ENCODE peak calls at places on chromosomes 5 and 9, in six cellular contexts. E is CD8-positive, alpha-beta memory T cell; M is right cardiac atrium; R is DND-41; P is Panc1; T is lung. O is an unnamed sample.

GRCh38 chr9:19379697-19380046 is 364 bp downstream of the RPS6 start:
- DNase-seq in E (no peak), M (peak; percentile 53), R (no peak), P (no peak), T (no peak), O (peak; percentile 63)

GRCh38 chr9:35397923-35398322 is 92.0 kb upstream of the RUSC2 start:
- DNase-seq in E (no peak), M (no peak), R (no peak), P (no peak), T (peak; percentile 11), O (no peak)

GRCh38 chr9:12497790-12498189 is 195.4 kb upstream of the TYRP1 start:
- DNase-seq in E (no peak), M (no peak), R (no peak), P (no peak), T (no peak), O (no peak)

GRCh38 chr9:2158111-2158610 is 143.0 kb downstream of the SMARCA2 start:
- DNase-seq in E (peak; percentile 48), M (peak; percentile 55), R (peak; percentile 55), P (no peak), T (peak; percentile 50), O (peak; percentile 65)

GRCh38 chr5:151238303-151238741 is 14.4 kb upstream of the CCDC69 start:
- DNase-seq in E (no peak), M (peak; percentile 53), R (no peak), P (no peak), T (no peak), O (peak; percentile 78)

GRCh38 chr9:37582548-37583157 is 6.5 kb upstream of the FBXO10 start:
- DNase-seq in E (no peak), M (no peak), R (no peak), P (peak; percentile 67), T (no peak), O (no peak)

GRCh38 chr5:1755321-1755949 is 44.2 kb downstream of the MRPL36 start:
- DNase-seq in E (no peak), M (no peak), R (no peak), P (no peak), T (no peak), O (peak; percentile 9)

GRCh38 chr9:109448223-109448622 is 49.9 kb downstream of the PTPN3 start:
- DNase-seq in E (no peak), M (no peak), R (no peak), P (no peak), T (no peak), O (no peak)

GRCh38 chr9:27337833-27338526 is 41.0 kb upstream of the EQTN start:
- DNase-seq in E (no peak), M (no peak), R (no peak), P (no peak), T (no peak), O (peak; percentile 57)

GRCh38 chr5:116063950-116064349 is 20.9 kb upstream of the COMMD10 start:
- DNase-seq in E (no peak), M (no peak), R (no peak), P (no peak), T (no peak), O (no peak)

GRCh38 chr5:16616536-16617271 is at the start of gene RETREG1:
- DNase-seq in E (peak; percentile 85), M (peak; percentile 74), R (peak; percentile 80), P (no peak), T (peak; percentile 64), O (peak; percentile 87)

GRCh38 chr9:69549310-69550202 is 122.6 kb downstream of the APBA1 start:
- DNase-seq in E (peak; percentile 30), M (no peak), R (no peak), P (peak; percentile 4), T (no peak), O (no peak)

GRCh38 chr9:21611896-21612295 is 129.8 kb upstream of the IFNE start:
- DNase-seq in E (peak; percentile 27), M (no peak), R (no peak), P (no peak), T (no peak), O (no peak)

GRCh38 chr9:32344551-32345182 is 39.8 kb upstream of the ACO1 start:
- DNase-seq in E (no peak), M (no peak), R (peak; percentile 32), P (no peak), T (no peak), O (no peak)

GRCh38 chr5:139711852-139712171 is 63.7 kb downstream of the CXXC5 start:
- DNase-seq in E (no peak), M (no peak), R (no peak), P (no peak), T (no peak), O (no peak)

GRCh38 chr5:68225188-68225910 is 9.8 kb downstream of the PIK3R1 start:
- DNase-seq in E (no peak), M (peak; percentile 63), R (no peak), P (no peak), T (peak; percentile 79), O (peak; percentile 63)

GRCh38 chr5:155263381-155263780 is 249.8 kb downstream of the KIF4B start:
- DNase-seq in E (no peak), M (no peak), R (no peak), P (no peak), T (no peak), O (no peak)

GRCh38 chr9:134381671-134382505 is 55.6 kb downstream of the RXRA start:
- DNase-seq in E (peak; percentile 77), M (peak; percentile 56), R (no peak), P (no peak), T (no peak), O (no peak)

GRCh38 chr5:61280766-61281427 is 51.2 kb upstream of the ZSWIM6 start:
- DNase-seq in E (no peak), M (peak; percentile 41), R (no peak), P (no peak), T (peak; percentile 46), O (no peak)

GRCh38 chr9:69171049-69171448 is 3.0 kb upstream of the TJP2 start:
- DNase-seq in E (no peak), M (peak; percentile 23), R (no peak), P (no peak), T (no peak), O (no peak)

DNA sequence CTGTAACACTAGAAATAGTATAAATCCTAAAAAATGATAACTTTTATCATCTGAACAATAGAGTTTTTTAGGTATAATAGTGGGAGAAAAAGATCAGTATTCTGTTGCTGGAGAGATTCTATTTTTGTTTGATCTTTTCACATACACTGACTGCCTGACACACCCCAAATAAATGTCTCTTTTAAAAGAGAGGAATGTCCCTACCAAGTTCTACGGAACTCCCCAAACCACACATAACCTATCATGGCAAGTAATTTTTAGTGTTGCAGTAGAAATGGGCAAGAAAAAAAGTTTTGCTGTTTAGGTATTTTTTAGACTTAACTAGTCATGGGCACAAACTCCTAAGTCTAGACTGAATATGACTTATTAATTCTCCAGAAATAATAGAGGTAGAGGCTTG is 139.1 kb downstream of the ELAVL2 start:
- DNase-seq in E (no peak), M (no peak), R (no peak), P (no peak), T (no peak), O (no peak)
- H3K4me1 ChIP-seq in E (no peaks in the 10 kb centered on the region), M (no peaks in the 10 kb centered on the region), R (no peaks in the 10 kb centered on the region), P (no peaks in the 10 kb centered on the region), T (no peaks in the 10 kb centered on the region), O (no peaks in the 10 kb centered on the region)

GRCh38 chr5:537621-538071 is 13.4 kb upstream of the SLC9A3 start:
- DNase-seq in E (no peak), M (peak; percentile 7), R (no peak), P (no peak), T (no peak), O (peak; percentile 66)
- H3K27me3 ChIP-seq in E (peaks cover 3% of the 10 kb centered on the region), M (no peaks in the 10 kb centered on the region), R (no peaks in the 10 kb centered on the region), P (no peaks in the 10 kb centered on the region), T (peaks cover 22% of the 10 kb centered on the region), O (no peaks in the 10 kb centered on the region)

GRCh38 chr5:148973455-148973854 is 89.4 kb downstream of the SH3TC2 start:
- DNase-seq in E (no peak), M (no peak), R (no peak), P (no peak), T (no peak), O (no peak)
- H3K4me1 ChIP-seq in E (no peaks in the 10 kb centered on the region), M (peaks cover 15% of the 10 kb centered on the region), R (no peaks in the 10 kb centered on the region), P (peaks cover 23% of the 10 kb centered on the region), T (peaks cover 13% of the 10 kb centered on the region), O (peaks cover 2% of the 10 kb centered on the region)

GRCh38 chr5:178465228-178465860 is 124.8 kb downstream of the COL23A1 start:
- DNase-seq in E (no peak), M (no peak), R (no peak), P (no peak), T (no peak), O (no peak)

GRCh38 chr5:178465861-178466288 is 124.3 kb downstream of the COL23A1 start:
- DNase-seq in E (no peak), M (no peak), R (no peak), P (no peak), T (no peak), O (no peak)

GRCh38 chr5:178462846-178463245 is 127.3 kb downstream of the COL23A1 start:
- DNase-seq in E (no peak), M (no peak), R (no peak), P (no peak), T (no peak), O (peak; percentile 47)

GRCh38 chr5:178463321-178464155 is 126.7 kb downstream of the COL23A1 start:
- DNase-seq in E (no peak), M (no peak), R (no peak), P (no peak), T (no peak), O (peak; percentile 62)

DNA sequence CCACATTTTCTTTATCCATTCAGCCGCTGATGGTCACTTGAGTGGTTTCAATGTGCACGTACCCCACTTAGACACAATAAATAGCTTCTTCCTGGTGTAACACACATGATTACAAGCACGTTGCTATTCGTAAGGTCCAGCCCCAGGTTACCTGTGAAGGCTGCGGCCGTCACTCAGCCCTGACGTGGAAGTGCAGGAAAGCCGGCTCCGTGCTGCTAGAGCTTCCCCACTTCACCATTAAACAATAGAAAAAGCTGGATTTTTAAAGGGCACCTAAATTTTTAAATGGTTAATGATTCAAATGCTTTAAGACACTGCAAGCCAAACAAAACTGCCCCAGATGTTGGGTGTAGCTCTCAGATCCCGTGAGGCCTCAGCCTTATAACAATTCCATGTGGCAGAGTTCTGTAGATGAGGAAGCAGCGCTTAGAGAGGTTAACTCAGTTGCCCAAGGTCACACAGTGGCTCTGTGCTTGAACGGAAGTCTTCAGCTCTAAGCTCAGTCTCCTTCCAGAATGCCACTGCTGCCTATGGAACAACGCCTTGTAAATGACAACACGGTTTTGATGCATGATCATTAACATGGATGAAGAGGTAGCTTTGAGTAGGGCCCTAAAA is 125.7 kb downstream of the COL23A1 start:
- DNase-seq in E (no peak), M (no peak), R (no peak), P (no peak), T (no peak), O (peak; percentile 36)
- H3K27me3 ChIP-seq in E (no peaks in the 10 kb centered on the region), M (no peaks in the 10 kb centered on the region), R (no peaks in the 10 kb centered on the region), P (no peaks in the 10 kb centered on the region), T (no peaks in the 10 kb centered on the region), O (no peaks in the 10 kb centered on the region)

GRCh38 chr9:131397100-131397790 is 3.4 kb downstream of the PRRC2B start:
- DNase-seq in E (no peak), M (no peak), R (no peak), P (no peak), T (no peak), O (no peak)
- H3K4me1 ChIP-seq in E (peaks cover 73% of the 10 kb centered on the region), M (peaks cover 33% of the 10 kb centered on the region), R (peaks cover 61% of the 10 kb centered on the region), P (peaks cover 39% of the 10 kb centered on the region), T (peaks cover 35% of the 10 kb centered on the region), O (peaks cover 12% of the 10 kb centered on the region)